ENCODE peak calls at places on chromosomes 16 and 17, in nine cellular contexts. One of them, this sample, is unnamed.

GRCh38 chr16:66728804-66729203 is 22.6 kb downstream of the DYNC1LI2 start:
- DNase-seq in stimulated activated CD8-positive, alpha-beta memory T cell treated with anti-CD3 and anti-CD28 coated beads, Interleukin-4, amount 100 ng/mL, for 24 hours: no peak
- DNase-seq in nephron progenitor cell: no peak
- DNase-seq in right atrium auricular region: no peak
- DNase-seq in foreskin fibroblast: no peak
- DNase-seq in MV-4-11: no peak
- DNase-seq in stimulated activated naive B cell treated with anti-CD40 and anti-IgM and Interleukin-4, amounts not matched to agents 10 μg/mL and 1 μg/mL and 100 μg/mL, for 72 hours: no peak
- DNase-seq in fibroblast of the aortic adventitia: no peak
- DNase-seq in SK-N-SH: no peak
- DNase-seq in this sample: no peak

GRCh38 chr17:76539631-76540271 is at the start of gene PRCD:
- DNase-seq in stimulated activated CD8-positive, alpha-beta memory T cell treated with anti-CD3 and anti-CD28 coated beads, Interleukin-4, amount 100 ng/mL, for 24 hours: no peak
- DNase-seq in nephron progenitor cell: no peak
- DNase-seq in right atrium auricular region: no peak
- DNase-seq in foreskin fibroblast: no peak
- DNase-seq in MV-4-11: no peak
- DNase-seq in stimulated activated naive B cell treated with anti-CD40 and anti-IgM and Interleukin-4, amounts not matched to agents 10 μg/mL and 1 μg/mL and 100 μg/mL, for 72 hours: no peak
- DNase-seq in fibroblast of the aortic adventitia: no peak
- DNase-seq in SK-N-SH: peak
- DNase-seq in this sample: no peak

GRCh38 chr17:40316571-40317344 is 7.8 kb downstream of the RARA start:
- DNase-seq in stimulated activated CD8-positive, alpha-beta memory T cell treated with anti-CD3 and anti-CD28 coated beads, Interleukin-4, amount 100 ng/mL, for 24 hours: no peak
- DNase-seq in nephron progenitor cell: peak
- DNase-seq in right atrium auricular region: peak
- DNase-seq in foreskin fibroblast: peak
- DNase-seq in MV-4-11: no peak
- DNase-seq in stimulated activated naive B cell treated with anti-CD40 and anti-IgM and Interleukin-4, amounts not matched to agents 10 μg/mL and 1 μg/mL and 100 μg/mL, for 72 hours: no peak
- DNase-seq in fibroblast of the aortic adventitia: peak
- DNase-seq in SK-N-SH: peak
- DNase-seq in this sample: no peak

GRCh38 chr17:9432121-9432866 is 143.3 kb downstream of the STX8 start:
- DNase-seq in stimulated activated CD8-positive, alpha-beta memory T cell treated with anti-CD3 and anti-CD28 coated beads, Interleukin-4, amount 100 ng/mL, for 24 hours: no peak
- DNase-seq in nephron progenitor cell: no peak
- DNase-seq in right atrium auricular region: no peak
- DNase-seq in foreskin fibroblast: peak
- DNase-seq in MV-4-11: peak
- DNase-seq in stimulated activated naive B cell treated with anti-CD40 and anti-IgM and Interleukin-4, amounts not matched to agents 10 μg/mL and 1 μg/mL and 100 μg/mL, for 72 hours: no peak
- DNase-seq in fibroblast of the aortic adventitia: no peak
- DNase-seq in SK-N-SH: no peak
- DNase-seq in this sample: no peak

GRCh38 chr17:79156463-79157095 is 82.0 kb downstream of the ENGASE start:
- DNase-seq in stimulated activated CD8-positive, alpha-beta memory T cell treated with anti-CD3 and anti-CD28 coated beads, Interleukin-4, amount 100 ng/mL, for 24 hours: no peak
- DNase-seq in nephron progenitor cell: no peak
- DNase-seq in right atrium auricular region: no peak
- DNase-seq in foreskin fibroblast: no peak
- DNase-seq in MV-4-11: no peak
- DNase-seq in stimulated activated naive B cell treated with anti-CD40 and anti-IgM and Interleukin-4, amounts not matched to agents 10 μg/mL and 1 μg/mL and 100 μg/mL, for 72 hours: no peak
- DNase-seq in fibroblast of the aortic adventitia: no peak
- DNase-seq in SK-N-SH: no peak
- DNase-seq in this sample: peak

GRCh38 chr16:14634389-14634725 is 1.6 kb downstream of the BFAR start:
- DNase-seq in stimulated activated CD8-positive, alpha-beta memory T cell treated with anti-CD3 and anti-CD28 coated beads, Interleukin-4, amount 100 ng/mL, for 24 hours: no peak
- DNase-seq in nephron progenitor cell: no peak
- DNase-seq in right atrium auricular region: no peak
- DNase-seq in foreskin fibroblast: no peak
- DNase-seq in MV-4-11: no peak
- DNase-seq in stimulated activated naive B cell treated with anti-CD40 and anti-IgM and Interleukin-4, amounts not matched to agents 10 μg/mL and 1 μg/mL and 100 μg/mL, for 72 hours: no peak
- DNase-seq in fibroblast of the aortic adventitia: no peak
- DNase-seq in SK-N-SH: no peak
- DNase-seq in this sample: no peak

GRCh38 chr16:89586853-89587252 is 11.3 kb downstream of the CPNE7 start:
- DNase-seq in stimulated activated CD8-positive, alpha-beta memory T cell treated with anti-CD3 and anti-CD28 coated beads, Interleukin-4, amount 100 ng/mL, for 24 hours: no peak
- DNase-seq in nephron progenitor cell: no peak
- DNase-seq in right atrium auricular region: no peak
- DNase-seq in foreskin fibroblast: no peak
- DNase-seq in MV-4-11: no peak
- DNase-seq in stimulated activated naive B cell treated with anti-CD40 and anti-IgM and Interleukin-4, amounts not matched to agents 10 μg/mL and 1 μg/mL and 100 μg/mL, for 72 hours: no peak
- DNase-seq in fibroblast of the aortic adventitia: peak
- DNase-seq in SK-N-SH: peak
- DNase-seq in this sample: no peak

GRCh38 chr17:66373944-66374817 is 71.8 kb downstream of the PRKCA start:
- DNase-seq in stimulated activated CD8-positive, alpha-beta memory T cell treated with anti-CD3 and anti-CD28 coated beads, Interleukin-4, amount 100 ng/mL, for 24 hours: peak
- DNase-seq in nephron progenitor cell: peak
- DNase-seq in right atrium auricular region: no peak
- DNase-seq in foreskin fibroblast: no peak
- DNase-seq in MV-4-11: peak
- DNase-seq in stimulated activated naive B cell treated with anti-CD40 and anti-IgM and Interleukin-4, amounts not matched to agents 10 μg/mL and 1 μg/mL and 100 μg/mL, for 72 hours: no peak
- DNase-seq in fibroblast of the aortic adventitia: no peak
- DNase-seq in SK-N-SH: peak
- DNase-seq in this sample: no peak

GRCh38 chr16:79972053-79972704 is 371.6 kb upstream of the MAF start:
- DNase-seq in stimulated activated CD8-positive, alpha-beta memory T cell treated with anti-CD3 and anti-CD28 coated beads, Interleukin-4, amount 100 ng/mL, for 24 hours: no peak
- DNase-seq in nephron progenitor cell: no peak
- DNase-seq in right atrium auricular region: no peak
- DNase-seq in foreskin fibroblast: no peak
- DNase-seq in MV-4-11: no peak
- DNase-seq in stimulated activated naive B cell treated with anti-CD40 and anti-IgM and Interleukin-4, amounts not matched to agents 10 μg/mL and 1 μg/mL and 100 μg/mL, for 72 hours: no peak
- DNase-seq in fibroblast of the aortic adventitia: no peak
- DNase-seq in SK-N-SH: no peak
- DNase-seq in this sample: no peak

GRCh38 chr17:55210292-55210691 is 54.5 kb upstream of the HLF start:
- DNase-seq in stimulated activated CD8-positive, alpha-beta memory T cell treated with anti-CD3 and anti-CD28 coated beads, Interleukin-4, amount 100 ng/mL, for 24 hours: no peak
- DNase-seq in nephron progenitor cell: no peak
- DNase-seq in right atrium auricular region: no peak
- DNase-seq in foreskin fibroblast: no peak
- DNase-seq in MV-4-11: no peak
- DNase-seq in stimulated activated naive B cell treated with anti-CD40 and anti-IgM and Interleukin-4, amounts not matched to agents 10 μg/mL and 1 μg/mL and 100 μg/mL, for 72 hours: no peak
- DNase-seq in fibroblast of the aortic adventitia: no peak
- DNase-seq in SK-N-SH: peak
- DNase-seq in this sample: no peak

GRCh38 chr17:37255434-37255833 is 120.4 kb upstream of the C17orf78 start:
- DNase-seq in stimulated activated CD8-positive, alpha-beta memory T cell treated with anti-CD3 and anti-CD28 coated beads, Interleukin-4, amount 100 ng/mL, for 24 hours: no peak
- DNase-seq in nephron progenitor cell: no peak
- DNase-seq in right atrium auricular region: no peak
- DNase-seq in foreskin fibroblast: no peak
- DNase-seq in MV-4-11: no peak
- DNase-seq in stimulated activated naive B cell treated with anti-CD40 and anti-IgM and Interleukin-4, amounts not matched to agents 10 μg/mL and 1 μg/mL and 100 μg/mL, for 72 hours: no peak
- DNase-seq in fibroblast of the aortic adventitia: no peak
- DNase-seq in SK-N-SH: no peak
- DNase-seq in this sample: peak

GRCh38 chr17:54967621-54968258 is 714 bp downstream of the COX11 start:
- DNase-seq in stimulated activated CD8-positive, alpha-beta memory T cell treated with anti-CD3 and anti-CD28 coated beads, Interleukin-4, amount 100 ng/mL, for 24 hours: no peak
- DNase-seq in nephron progenitor cell: no peak
- DNase-seq in right atrium auricular region: no peak
- DNase-seq in foreskin fibroblast: no peak
- DNase-seq in MV-4-11: peak
- DNase-seq in stimulated activated naive B cell treated with anti-CD40 and anti-IgM and Interleukin-4, amounts not matched to agents 10 μg/mL and 1 μg/mL and 100 μg/mL, for 72 hours: no peak
- DNase-seq in fibroblast of the aortic adventitia: peak
- DNase-seq in SK-N-SH: peak
- DNase-seq in this sample: no peak

GRCh38 chr17:6893382-6894205 is 62.1 kb upstream of the TEKT1 start:
- DNase-seq in stimulated activated CD8-positive, alpha-beta memory T cell treated with anti-CD3 and anti-CD28 coated beads, Interleukin-4, amount 100 ng/mL, for 24 hours: no peak
- DNase-seq in nephron progenitor cell: no peak
- DNase-seq in right atrium auricular region: no peak
- DNase-seq in foreskin fibroblast: no peak
- DNase-seq in MV-4-11: no peak
- DNase-seq in stimulated activated naive B cell treated with anti-CD40 and anti-IgM and Interleukin-4, amounts not matched to agents 10 μg/mL and 1 μg/mL and 100 μg/mL, for 72 hours: no peak
- DNase-seq in fibroblast of the aortic adventitia: no peak
- DNase-seq in SK-N-SH: no peak
- DNase-seq in this sample: no peak

GRCh38 chr16:68375801-68376536 is 65.2 kb downstream of the PRMT7 start:
- DNase-seq in stimulated activated CD8-positive, alpha-beta memory T cell treated with anti-CD3 and anti-CD28 coated beads, Interleukin-4, amount 100 ng/mL, for 24 hours: no peak
- DNase-seq in nephron progenitor cell: no peak
- DNase-seq in right atrium auricular region: no peak
- DNase-seq in foreskin fibroblast: no peak
- DNase-seq in MV-4-11: no peak
- DNase-seq in stimulated activated naive B cell treated with anti-CD40 and anti-IgM and Interleukin-4, amounts not matched to agents 10 μg/mL and 1 μg/mL and 100 μg/mL, for 72 hours: no peak
- DNase-seq in fibroblast of the aortic adventitia: no peak
- DNase-seq in SK-N-SH: no peak
- DNase-seq in this sample: no peak

GRCh38 chr16:85983064-85983463 is 84.1 kb downstream of the IRF8 start:
- DNase-seq in stimulated activated CD8-positive, alpha-beta memory T cell treated with anti-CD3 and anti-CD28 coated beads, Interleukin-4, amount 100 ng/mL, for 24 hours: no peak
- DNase-seq in nephron progenitor cell: no peak
- DNase-seq in right atrium auricular region: no peak
- DNase-seq in foreskin fibroblast: no peak
- DNase-seq in MV-4-11: no peak
- DNase-seq in stimulated activated naive B cell treated with anti-CD40 and anti-IgM and Interleukin-4, amounts not matched to agents 10 μg/mL and 1 μg/mL and 100 μg/mL, for 72 hours: no peak
- DNase-seq in fibroblast of the aortic adventitia: no peak
- DNase-seq in SK-N-SH: no peak
- DNase-seq in this sample: no peak

GRCh38 chr17:29238133-29238850 is 8.4 kb upstream of the CRYBA1 start:
- DNase-seq in stimulated activated CD8-positive, alpha-beta memory T cell treated with anti-CD3 and anti-CD28 coated beads, Interleukin-4, amount 100 ng/mL, for 24 hours: no peak
- DNase-seq in nephron progenitor cell: no peak
- DNase-seq in right atrium auricular region: no peak
- DNase-seq in foreskin fibroblast: peak
- DNase-seq in MV-4-11: peak
- DNase-seq in stimulated activated naive B cell treated with anti-CD40 and anti-IgM and Interleukin-4, amounts not matched to agents 10 μg/mL and 1 μg/mL and 100 μg/mL, for 72 hours: no peak
- DNase-seq in fibroblast of the aortic adventitia: peak
- DNase-seq in SK-N-SH: no peak
- DNase-seq in this sample: no peak

GRCh38 chr16:50270510-50271147 is 4.3 kb downstream of the ADCY7 start:
- DNase-seq in stimulated activated CD8-positive, alpha-beta memory T cell treated with anti-CD3 and anti-CD28 coated beads, Interleukin-4, amount 100 ng/mL, for 24 hours: no peak
- DNase-seq in nephron progenitor cell: no peak
- DNase-seq in right atrium auricular region: no peak
- DNase-seq in foreskin fibroblast: no peak
- DNase-seq in MV-4-11: no peak
- DNase-seq in stimulated activated naive B cell treated with anti-CD40 and anti-IgM and Interleukin-4, amounts not matched to agents 10 μg/mL and 1 μg/mL and 100 μg/mL, for 72 hours: no peak
- DNase-seq in fibroblast of the aortic adventitia: no peak
- DNase-seq in SK-N-SH: no peak
- DNase-seq in this sample: no peak

GRCh38 chr16:86757704-86758040 is 179.3 kb downstream of the FOXL1 start:
- DNase-seq in stimulated activated CD8-positive, alpha-beta memory T cell treated with anti-CD3 and anti-CD28 coated beads, Interleukin-4, amount 100 ng/mL, for 24 hours: no peak
- DNase-seq in nephron progenitor cell: no peak
- DNase-seq in right atrium auricular region: no peak
- DNase-seq in foreskin fibroblast: no peak
- DNase-seq in MV-4-11: no peak
- DNase-seq in stimulated activated naive B cell treated with anti-CD40 and anti-IgM and Interleukin-4, amounts not matched to agents 10 μg/mL and 1 μg/mL and 100 μg/mL, for 72 hours: no peak
- DNase-seq in fibroblast of the aortic adventitia: no peak
- DNase-seq in SK-N-SH: no peak
- DNase-seq in this sample: no peak

GRCh38 chr17:7750321-7750821 is 32.8 kb downstream of the DNAH2 start:
- DNase-seq in stimulated activated CD8-positive, alpha-beta memory T cell treated with anti-CD3 and anti-CD28 coated beads, Interleukin-4, amount 100 ng/mL, for 24 hours: no peak
- DNase-seq in nephron progenitor cell: no peak
- DNase-seq in right atrium auricular region: no peak
- DNase-seq in foreskin fibroblast: peak
- DNase-seq in MV-4-11: peak
- DNase-seq in stimulated activated naive B cell treated with anti-CD40 and anti-IgM and Interleukin-4, amounts not matched to agents 10 μg/mL and 1 μg/mL and 100 μg/mL, for 72 hours: no peak
- DNase-seq in fibroblast of the aortic adventitia: peak
- DNase-seq in SK-N-SH: no peak
- DNase-seq in this sample: no peak

GRCh38 chr17:60006160-60006559 is 41.6 kb upstream of the RNFT1 start:
- DNase-seq in stimulated activated CD8-positive, alpha-beta memory T cell treated with anti-CD3 and anti-CD28 coated beads, Interleukin-4, amount 100 ng/mL, for 24 hours: no peak
- DNase-seq in nephron progenitor cell: no peak
- DNase-seq in right atrium auricular region: no peak
- DNase-seq in foreskin fibroblast: no peak
- DNase-seq in MV-4-11: no peak
- DNase-seq in stimulated activated naive B cell treated with anti-CD40 and anti-IgM and Interleukin-4, amounts not matched to agents 10 μg/mL and 1 μg/mL and 100 μg/mL, for 72 hours: no peak
- DNase-seq in fibroblast of the aortic adventitia: no peak
- DNase-seq in SK-N-SH: peak
- DNase-seq in this sample: no peak

GRCh38 chr16:17476414-17477259 is 5.9 kb upstream of the XYLT1 start:
- DNase-seq in stimulated activated CD8-positive, alpha-beta memory T cell treated with anti-CD3 and anti-CD28 coated beads, Interleukin-4, amount 100 ng/mL, for 24 hours: no peak
- DNase-seq in nephron progenitor cell: peak
- DNase-seq in right atrium auricular region: no peak
- DNase-seq in foreskin fibroblast: peak
- DNase-seq in MV-4-11: peak
- DNase-seq in stimulated activated naive B cell treated with anti-CD40 and anti-IgM and Interleukin-4, amounts not matched to agents 10 μg/mL and 1 μg/mL and 100 μg/mL, for 72 hours: no peak
- DNase-seq in fibroblast of the aortic adventitia: peak
- DNase-seq in SK-N-SH: peak
- DNase-seq in this sample: peak

GRCh38 chr17:42421479-42422332 is 1.4 kb downstream of the CAVIN1 start:
- DNase-seq in stimulated activated CD8-positive, alpha-beta memory T cell treated with anti-CD3 and anti-CD28 coated beads, Interleukin-4, amount 100 ng/mL, for 24 hours: no peak
- DNase-seq in nephron progenitor cell: peak
- DNase-seq in right atrium auricular region: no peak
- DNase-seq in foreskin fibroblast: peak
- DNase-seq in MV-4-11: no peak
- DNase-seq in stimulated activated naive B cell treated with anti-CD40 and anti-IgM and Interleukin-4, amounts not matched to agents 10 μg/mL and 1 μg/mL and 100 μg/mL, for 72 hours: no peak
- DNase-seq in fibroblast of the aortic adventitia: peak
- DNase-seq in SK-N-SH: peak
- DNase-seq in this sample: no peak

GRCh38 chr16:20942271-20942670 is 41.7 kb downstream of the LYRM1 start:
- DNase-seq in stimulated activated CD8-positive, alpha-beta memory T cell treated with anti-CD3 and anti-CD28 coated beads, Interleukin-4, amount 100 ng/mL, for 24 hours: no peak
- DNase-seq in nephron progenitor cell: no peak
- DNase-seq in right atrium auricular region: no peak
- DNase-seq in foreskin fibroblast: no peak
- DNase-seq in MV-4-11: no peak
- DNase-seq in stimulated activated naive B cell treated with anti-CD40 and anti-IgM and Interleukin-4, amounts not matched to agents 10 μg/mL and 1 μg/mL and 100 μg/mL, for 72 hours: no peak
- DNase-seq in fibroblast of the aortic adventitia: no peak
- DNase-seq in SK-N-SH: no peak
- DNase-seq in this sample: no peak

GRCh38 chr17:32819787-32820186 is 57.1 kb downstream of the MYO1D start:
- DNase-seq in stimulated activated CD8-positive, alpha-beta memory T cell treated with anti-CD3 and anti-CD28 coated beads, Interleukin-4, amount 100 ng/mL, for 24 hours: no peak
- DNase-seq in nephron progenitor cell: no peak
- DNase-seq in right atrium auricular region: no peak
- DNase-seq in foreskin fibroblast: no peak
- DNase-seq in MV-4-11: no peak
- DNase-seq in stimulated activated naive B cell treated with anti-CD40 and anti-IgM and Interleukin-4, amounts not matched to agents 10 μg/mL and 1 μg/mL and 100 μg/mL, for 72 hours: no peak
- DNase-seq in fibroblast of the aortic adventitia: no peak
- DNase-seq in SK-N-SH: no peak
- DNase-seq in this sample: no peak

GRCh38 chr16:26053889-26054288 is 362.1 kb downstream of the HS3ST4 start:
- DNase-seq in stimulated activated CD8-positive, alpha-beta memory T cell treated with anti-CD3 and anti-CD28 coated beads, Interleukin-4, amount 100 ng/mL, for 24 hours: no peak
- DNase-seq in nephron progenitor cell: no peak
- DNase-seq in right atrium auricular region: no peak
- DNase-seq in foreskin fibroblast: no peak
- DNase-seq in MV-4-11: no peak
- DNase-seq in stimulated activated naive B cell treated with anti-CD40 and anti-IgM and Interleukin-4, amounts not matched to agents 10 μg/mL and 1 μg/mL and 100 μg/mL, for 72 hours: no peak
- DNase-seq in fibroblast of the aortic adventitia: no peak
- DNase-seq in SK-N-SH: no peak
- DNase-seq in this sample: no peak

GRCh38 chr17:80527016-80527645 is 17.5 kb upstream of the RPTOR start:
- DNase-seq in stimulated activated CD8-positive, alpha-beta memory T cell treated with anti-CD3 and anti-CD28 coated beads, Interleukin-4, amount 100 ng/mL, for 24 hours: no peak
- DNase-seq in nephron progenitor cell: no peak
- DNase-seq in right atrium auricular region: no peak
- DNase-seq in foreskin fibroblast: no peak
- DNase-seq in MV-4-11: no peak
- DNase-seq in stimulated activated naive B cell treated with anti-CD40 and anti-IgM and Interleukin-4, amounts not matched to agents 10 μg/mL and 1 μg/mL and 100 μg/mL, for 72 hours: no peak
- DNase-seq in fibroblast of the aortic adventitia: no peak
- DNase-seq in SK-N-SH: no peak
- DNase-seq in this sample: no peak

GRCh38 chr17:15468142-15468541 is 721 bp upstream of the CDRT4 start:
- DNase-seq in stimulated activated CD8-positive, alpha-beta memory T cell treated with anti-CD3 and anti-CD28 coated beads, Interleukin-4, amount 100 ng/mL, for 24 hours: no peak
- DNase-seq in nephron progenitor cell: no peak
- DNase-seq in right atrium auricular region: no peak
- DNase-seq in foreskin fibroblast: no peak
- DNase-seq in MV-4-11: no peak
- DNase-seq in stimulated activated naive B cell treated with anti-CD40 and anti-IgM and Interleukin-4, amounts not matched to agents 10 μg/mL and 1 μg/mL and 100 μg/mL, for 72 hours: no peak
- DNase-seq in fibroblast of the aortic adventitia: no peak
- DNase-seq in SK-N-SH: no peak
- DNase-seq in this sample: no peak

GRCh38 chr17:31888124-31888523 is 13.4 kb downstream of the UTP6 start:
- DNase-seq in stimulated activated CD8-positive, alpha-beta memory T cell treated with anti-CD3 and anti-CD28 coated beads, Interleukin-4, amount 100 ng/mL, for 24 hours: no peak
- DNase-seq in nephron progenitor cell: no peak
- DNase-seq in right atrium auricular region: no peak
- DNase-seq in foreskin fibroblast: no peak
- DNase-seq in MV-4-11: peak
- DNase-seq in stimulated activated naive B cell treated with anti-CD40 and anti-IgM and Interleukin-4, amounts not matched to agents 10 μg/mL and 1 μg/mL and 100 μg/mL, for 72 hours: peak
- DNase-seq in fibroblast of the aortic adventitia: no peak
- DNase-seq in SK-N-SH: no peak
- DNase-seq in this sample: no peak

GRCh38 chr16:12092347-12092882 is 115.9 kb downstream of the SNX29 start:
- DNase-seq in stimulated activated CD8-positive, alpha-beta memory T cell treated with anti-CD3 and anti-CD28 coated beads, Interleukin-4, amount 100 ng/mL, for 24 hours: no peak
- DNase-seq in nephron progenitor cell: no peak
- DNase-seq in right atrium auricular region: no peak
- DNase-seq in foreskin fibroblast: peak
- DNase-seq in MV-4-11: peak
- DNase-seq in stimulated activated naive B cell treated with anti-CD40 and anti-IgM and Interleukin-4, amounts not matched to agents 10 μg/mL and 1 μg/mL and 100 μg/mL, for 72 hours: no peak
- DNase-seq in fibroblast of the aortic adventitia: peak
- DNase-seq in SK-N-SH: no peak
- DNase-seq in this sample: peak

GRCh38 chr17:35189291-35189690 is 4.9 kb downstream of the SLC35G3 start:
- DNase-seq in stimulated activated CD8-positive, alpha-beta memory T cell treated with anti-CD3 and anti-CD28 coated beads, Interleukin-4, amount 100 ng/mL, for 24 hours: no peak
- DNase-seq in nephron progenitor cell: no peak
- DNase-seq in right atrium auricular region: no peak
- DNase-seq in foreskin fibroblast: no peak
- DNase-seq in MV-4-11: peak
- DNase-seq in stimulated activated naive B cell treated with anti-CD40 and anti-IgM and Interleukin-4, amounts not matched to agents 10 μg/mL and 1 μg/mL and 100 μg/mL, for 72 hours: no peak
- DNase-seq in fibroblast of the aortic adventitia: peak
- DNase-seq in SK-N-SH: no peak
- DNase-seq in this sample: no peak

This sample was measured in G401.